ENCODE peak calls at places on chromosome 16, in five cellular contexts. One of them, this sample, is unnamed.

GRCh38 chr16:55471448-55472097 is 7.4 kb upstream of the MMP2 start:
- DNase-seq in IMR-90: peak; percentile 92
- DNase-seq in GM12878: no peak
- DNase-seq in A549: no peak
- DNase-seq in SK-N-SH: no peak
- DNase-seq in this sample: no peak

GRCh38 chr16:75763250-75763649 is 37.0 kb upstream of the CPHXL start:
- DNase-seq in GM12878: no peak
- DNase-seq in IMR-90: no peak
- DNase-seq in A549: no peak
- DNase-seq in SK-N-SH: no peak
- DNase-seq in this sample: no peak

GRCh38 chr16:27226976-27227705 is 23.8 kb downstream of the KDM8 start:
- DNase-seq in GM12878: no peak
- DNase-seq in SK-N-SH: no peak
- DNase-seq in IMR-90: no peak
- DNase-seq in A549: no peak
- DNase-seq in this sample: no peak

GRCh38 chr16:11740567-11740966 is 2.1 kb downstream of the TXNDC11 start:
- DNase-seq in SK-N-SH: no peak
- DNase-seq in IMR-90: no peak
- DNase-seq in A549: no peak
- DNase-seq in GM12878: no peak
- DNase-seq in this sample: no peak

GRCh38 chr16:86814256-86814655 is 235.9 kb downstream of the FOXL1 start:
- DNase-seq in SK-N-SH: no peak
- DNase-seq in IMR-90: no peak
- DNase-seq in A549: no peak
- DNase-seq in GM12878: no peak
- DNase-seq in this sample: no peak

GRCh38 chr16:66996324-66996982 is 8.1 kb downstream of the CES4A start:
- DNase-seq in IMR-90: peak; percentile 80
- DNase-seq in A549: no peak
- DNase-seq in GM12878: no peak
- DNase-seq in SK-N-SH: no peak
- DNase-seq in this sample: no peak

GRCh38 chr16:62077998-62078397 is 41.8 kb upstream of the CDH8 start:
- DNase-seq in IMR-90: no peak
- DNase-seq in GM12878: no peak
- DNase-seq in A549: no peak
- DNase-seq in SK-N-SH: peak; percentile 11
- DNase-seq in this sample: no peak

GRCh38 chr16:11604783-11605563 is 18.3 kb upstream of the LITAF start:
- DNase-seq in IMR-90: peak; percentile 85
- DNase-seq in A549: no peak
- DNase-seq in GM12878: no peak
- DNase-seq in SK-N-SH: no peak
- DNase-seq in this sample: no peak

GRCh38 chr16:19874026-19874425 is 10.6 kb downstream of the GPRC5B start:
- DNase-seq in IMR-90: no peak
- DNase-seq in SK-N-SH: no peak
- DNase-seq in GM12878: no peak
- DNase-seq in A549: no peak
- DNase-seq in this sample: no peak

GRCh38 chr16:10729649-10730048 is 14.0 kb upstream of the NUBP1 start:
- DNase-seq in GM12878: no peak
- DNase-seq in IMR-90: peak; percentile 38
- DNase-seq in SK-N-SH: no peak
- DNase-seq in A549: peak; percentile 71
- DNase-seq in this sample: no peak

GRCh38 chr16:67652578-67653130 is 7.4 kb downstream of the ACD start:
- DNase-seq in GM12878: no peak
- DNase-seq in A549: peak; percentile 48
- DNase-seq in SK-N-SH: peak; percentile 95
- DNase-seq in IMR-90: no peak
- DNase-seq in this sample: peak; percentile 97

GRCh38 chr16:53968896-53969295 is 264.9 kb downstream of the FTO start:
- DNase-seq in GM12878: no peak
- DNase-seq in SK-N-SH: no peak
- DNase-seq in A549: no peak
- DNase-seq in IMR-90: peak; percentile 37
- DNase-seq in this sample: no peak

GRCh38 chr16:72099377-72099818 is 5.8 kb downstream of the DHX38 start:
- DNase-seq in IMR-90: peak; percentile 49
- DNase-seq in GM12878: peak; percentile 13
- DNase-seq in SK-N-SH: peak; percentile 78
- DNase-seq in A549: peak; percentile 87
- DNase-seq in this sample: peak; percentile 57

GRCh38 chr16:1407749-1408148 is 6.8 kb downstream of the UNKL start:
- DNase-seq in GM12878: no peak
- DNase-seq in A549: no peak
- DNase-seq in SK-N-SH: peak; percentile 53
- DNase-seq in IMR-90: peak; percentile 13
- DNase-seq in this sample: no peak

GRCh38 chr16:11256657-11257130 is 690 bp upstream of the SOCS1 start:
- DNase-seq in IMR-90: peak; percentile 25
- DNase-seq in A549: peak; percentile 38
- DNase-seq in SK-N-SH: peak; percentile 78
- DNase-seq in GM12878: no peak
- DNase-seq in this sample: peak; percentile 71

GRCh38 chr16:30488764-30489595 is 16.4 kb downstream of the ITGAL start:
- DNase-seq in GM12878: no peak
- DNase-seq in A549: no peak
- DNase-seq in IMR-90: no peak
- DNase-seq in SK-N-SH: no peak
- DNase-seq in this sample: no peak

GRCh38 chr16:75789237-75789636 is 62.9 kb upstream of the CPHXL start:
- DNase-seq in A549: peak; percentile 55
- DNase-seq in IMR-90: peak; percentile 46
- DNase-seq in GM12878: no peak
- DNase-seq in SK-N-SH: peak; percentile 58
- DNase-seq in this sample: peak; percentile 42

GRCh38 chr16:72434159-72434558 is 262.2 kb upstream of the PMFBP1 start:
- DNase-seq in IMR-90: peak; percentile 47
- DNase-seq in GM12878: no peak
- DNase-seq in SK-N-SH: no peak
- DNase-seq in A549: no peak
- DNase-seq in this sample: no peak

GRCh38 chr16:67040906-67041305 is 12.0 kb downstream of the CBFB start:
- DNase-seq in A549: no peak
- DNase-seq in SK-N-SH: no peak
- DNase-seq in IMR-90: peak; percentile 88
- DNase-seq in GM12878: no peak
- DNase-seq in this sample: no peak

GRCh38 chr16:10992112-10992511 is 47.7 kb downstream of the CLEC16A start:
- DNase-seq in IMR-90: peak; percentile 98
- DNase-seq in A549: no peak
- DNase-seq in SK-N-SH: no peak
- DNase-seq in GM12878: no peak
- DNase-seq in this sample: no peak

GRCh38 chr16:67917852-67918236 is 13.8 kb downstream of the CTRL start:
- DNase-seq in SK-N-SH: no peak
- DNase-seq in A549: peak; percentile 88
- DNase-seq in IMR-90: peak; percentile 93
- DNase-seq in GM12878: no peak
- DNase-seq in this sample: peak; percentile 75

GRCh38 chr16:23079683-23080221 is 69.5 kb downstream of the USP31 start:
- DNase-seq in IMR-90: no peak
- DNase-seq in SK-N-SH: no peak
- DNase-seq in A549: no peak
- DNase-seq in GM12878: no peak
- DNase-seq in this sample: no peak

GRCh38 chr16:2251281-2252111 is at the start of gene ECI1:
- DNase-seq in A549: peak; percentile 98
- DNase-seq in GM12878: peak; percentile 62
- DNase-seq in SK-N-SH: peak; percentile 100
- DNase-seq in IMR-90: peak; percentile 92
- DNase-seq in this sample: peak; percentile 99

GRCh38 chr16:49921791-49922456 is 66.0 kb upstream of the ZNF423 start:
- DNase-seq in GM12878: no peak
- DNase-seq in SK-N-SH: peak; percentile 86
- DNase-seq in IMR-90: peak; percentile 17
- DNase-seq in A549: peak; percentile 66
- DNase-seq in this sample: peak; percentile 69

GRCh38 chr16:26645629-26646028 is 421.1 kb upstream of the C16orf82 start:
- DNase-seq in SK-N-SH: peak; percentile 9
- DNase-seq in A549: no peak
- DNase-seq in IMR-90: no peak
- DNase-seq in GM12878: no peak
- DNase-seq in this sample: peak; percentile 50

GRCh38 chr16:17224350-17224749 is 246.4 kb downstream of the XYLT1 start:
- DNase-seq in A549: no peak
- DNase-seq in SK-N-SH: no peak
- DNase-seq in GM12878: no peak
- DNase-seq in IMR-90: no peak
- DNase-seq in this sample: no peak

GRCh38 chr16:17224859-17225258 is 245.9 kb downstream of the XYLT1 start:
- DNase-seq in SK-N-SH: no peak
- DNase-seq in GM12878: no peak
- DNase-seq in IMR-90: peak; percentile 82
- DNase-seq in A549: no peak
- DNase-seq in this sample: no peak

GRCh38 chr16:17223576-17223975 is 247.2 kb downstream of the XYLT1 start:
- DNase-seq in GM12878: no peak
- DNase-seq in IMR-90: no peak
- DNase-seq in SK-N-SH: no peak
- DNase-seq in A549: no peak
- DNase-seq in this sample: no peak

GRCh38 chr16:17225551-17225950 is 245.2 kb downstream of the XYLT1 start:
- DNase-seq in A549: no peak
- DNase-seq in GM12878: no peak
- DNase-seq in IMR-90: peak; percentile 13
- DNase-seq in SK-N-SH: no peak
- DNase-seq in this sample: no peak

GRCh38 chr16:17222756-17223411 is 247.9 kb downstream of the XYLT1 start:
- DNase-seq in SK-N-SH: no peak
- DNase-seq in A549: no peak
- DNase-seq in IMR-90: no peak
- DNase-seq in GM12878: no peak
- DNase-seq in this sample: no peak
- TF ChIP-seq RCOR1 in SK-N-SH: no peak
- TF ChIP-seq RCOR1 in A549: no peak
- TF ChIP-seq RCOR1 in IMR-90: no peak
- TF ChIP-seq RCOR1 in GM12878: no peak
- TF ChIP-seq RCOR1 in this sample: no peak

GRCh38 chr16:85484337-85485295 is 128.5 kb upstream of the GSE1 start:
- DNase-seq in GM12878: no peak
- DNase-seq in A549: no peak
- DNase-seq in IMR-90: no peak
- DNase-seq in SK-N-SH: no peak
- DNase-seq in this sample: no peak
- TF ChIP-seq RCOR1 in GM12878: no peak
- TF ChIP-seq RCOR1 in A549: no peak
- TF ChIP-seq RCOR1 in IMR-90: no peak
- TF ChIP-seq RCOR1 in SK-N-SH: no peak
- TF ChIP-seq RCOR1 in this sample: no peak

GRCh38 chr16:57617604-57618111 is 10.8 kb upstream of the ADGRG1 start:
- DNase-seq in A549: no peak
- DNase-seq in GM12878: no peak
- DNase-seq in IMR-90: no peak
- DNase-seq in SK-N-SH: peak; percentile 11
- DNase-seq in this sample: no peak
- TF ChIP-seq RCOR1 in A549: no peak
- TF ChIP-seq RCOR1 in GM12878: no peak
- TF ChIP-seq RCOR1 in IMR-90: no peak
- TF ChIP-seq RCOR1 in SK-N-SH: no peak
- TF ChIP-seq RCOR1 in this sample: no peak

GRCh38 chr16:70438983-70439862 is at the start of gene ST3GAL2:
- DNase-seq in SK-N-SH: peak; percentile 98
- DNase-seq in IMR-90: peak; percentile 89
- DNase-seq in A549: peak; percentile 93
- DNase-seq in GM12878: peak; percentile 74
- DNase-seq in this sample: peak; percentile 95

GRCh38 chr16:70437582-70438324 is 1.1 kb downstream of the ST3GAL2 start:
- DNase-seq in SK-N-SH: peak; percentile 41
- DNase-seq in A549: no peak
- DNase-seq in IMR-90: peak; percentile 69
- DNase-seq in GM12878: no peak
- DNase-seq in this sample: peak; percentile 58

GRCh38 chr16:70438325-70438982 is 446 bp downstream of the ST3GAL2 start:
- DNase-seq in A549: no peak
- DNase-seq in IMR-90: no peak
- DNase-seq in SK-N-SH: no peak
- DNase-seq in GM12878: no peak
- DNase-seq in this sample: peak; percentile 41

GRCh38 chr16:70434489-70435260 is 4.2 kb downstream of the ST3GAL2 start:
- DNase-seq in A549: no peak
- DNase-seq in GM12878: no peak
- DNase-seq in IMR-90: no peak
- DNase-seq in SK-N-SH: no peak
- DNase-seq in this sample: no peak

DNA sequence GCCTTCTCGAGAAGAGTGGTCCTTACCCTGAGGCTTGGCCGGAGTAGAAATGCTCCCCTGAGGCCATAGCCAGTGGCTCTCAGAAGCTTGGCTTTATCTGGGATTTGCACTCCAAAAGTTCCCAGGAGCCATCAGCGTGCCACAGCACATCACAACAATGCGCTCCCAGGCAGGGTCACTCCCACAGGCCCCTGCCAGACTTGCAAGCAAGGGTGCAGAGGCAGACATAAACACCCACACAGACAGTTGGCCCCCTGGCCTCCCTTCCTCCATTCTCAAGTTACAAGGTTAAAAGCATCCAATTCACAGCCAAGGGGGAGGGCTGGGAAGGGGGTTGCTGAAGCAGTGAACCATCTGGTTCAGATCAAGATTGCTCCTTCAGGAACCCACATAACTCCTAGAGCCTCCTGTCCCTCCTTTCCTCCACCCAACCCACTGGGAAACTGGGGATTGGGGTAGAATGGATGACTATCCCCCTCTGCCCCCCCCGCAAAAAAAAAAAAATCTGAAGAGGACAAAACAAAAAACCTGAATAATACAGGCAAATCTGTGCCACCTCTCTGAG is 1.8 kb downstream of the ST3GAL2 start:
- DNase-seq in A549: no peak
- DNase-seq in GM12878: no peak
- DNase-seq in IMR-90: peak; percentile 94
- DNase-seq in SK-N-SH: peak; percentile 47
- DNase-seq in this sample: peak; percentile 83
- TF ChIP-seq RCOR1 in A549: no peak
- TF ChIP-seq RCOR1 in GM12878: no peak
- TF ChIP-seq RCOR1 in IMR-90: peak; percentile 11
- TF ChIP-seq RCOR1 in SK-N-SH: no peak
- TF ChIP-seq RCOR1 in this sample: no peak

DNA sequence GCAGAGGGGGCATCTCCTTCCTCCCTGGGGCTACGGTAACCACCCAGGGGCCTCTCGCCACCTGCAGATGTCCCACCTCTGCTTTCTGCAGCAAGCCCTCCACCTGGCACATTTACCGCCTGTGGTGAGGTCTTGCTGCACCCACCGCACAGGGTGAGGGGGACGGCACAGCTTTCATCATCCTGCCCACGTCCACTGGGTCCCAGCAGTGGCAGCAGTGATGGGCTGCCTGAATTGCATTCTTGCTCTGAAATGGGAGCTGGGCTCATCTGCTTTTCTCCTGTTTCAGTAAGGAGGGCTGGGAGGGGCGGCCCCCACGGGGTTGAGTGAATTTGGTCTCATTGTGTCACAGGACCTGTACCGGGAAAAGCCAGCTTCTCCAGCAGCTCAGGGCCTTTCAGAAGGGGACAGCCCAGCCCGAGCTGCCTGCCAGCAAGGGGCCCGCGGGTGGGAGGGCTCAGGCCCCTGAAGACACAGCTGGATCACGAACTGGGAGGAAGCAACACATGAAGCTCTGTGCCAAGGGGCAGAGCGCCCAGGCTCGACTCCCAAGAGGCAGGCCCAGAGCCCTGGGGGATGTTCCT is 12.7 kb downstream of the DNAAF8 start:
- DNase-seq in GM12878: no peak
- DNase-seq in A549: no peak
- DNase-seq in IMR-90: no peak
- DNase-seq in SK-N-SH: no peak
- DNase-seq in this sample: no peak
- TF ChIP-seq RCOR1 in GM12878: no peak
- TF ChIP-seq RCOR1 in A549: no peak
- TF ChIP-seq RCOR1 in IMR-90: no peak
- TF ChIP-seq RCOR1 in SK-N-SH: no peak
- TF ChIP-seq RCOR1 in this sample: no peak